ENCODE peak calls at places on chromosomes 6 and 20, in five cellular contexts. O is NT2/D1, T is H1, J is HepG2, K is GM12878. Q is an unnamed sample.

GRCh38 chr20:43537921-43538854 is 20.6 kb upstream of the SGK2 start:
- DNase-seq in O (peak; percentile 39), T (no peak), K (no peak), J (peak; percentile 74), Q (peak; percentile 67)

GRCh38 chr6:35435075-35435837 is 16.9 kb upstream of the FANCE start:
- DNase-seq in T (no peak), K (no peak), J (no peak), O (no peak), Q (no peak)

GRCh38 chr20:62536731-62537401 is 61.1 kb upstream of the GATA5 start:
- DNase-seq in K (no peak), J (no peak), O (no peak), T (no peak), Q (no peak)

GRCh38 chr6:43368517-43369160 is 808 bp downstream of the ZNF318 start:
- DNase-seq in K (no peak), J (peak; percentile 29), O (no peak), T (no peak), Q (peak; percentile 39)

GRCh38 chr20:62029296-62029695 is 36.4 kb downstream of the TAF4 start:
- DNase-seq in O (no peak), J (peak; percentile 29), K (no peak), T (no peak), Q (no peak)

GRCh38 chr6:35507221-35507620 is 5.5 kb downstream of the TULP1 start:
- DNase-seq in O (no peak), T (no peak), J (no peak), K (no peak), Q (no peak)

GRCh38 chr20:5715068-5715841 is 34.9 kb upstream of the SHLD1 start:
- DNase-seq in O (no peak), T (no peak), J (no peak), K (no peak), Q (no peak)

GRCh38 chr6:150766201-150766997 is 99.1 kb upstream of the MTHFD1L start:
- DNase-seq in J (no peak), O (no peak), K (no peak), T (no peak), Q (no peak)

GRCh38 chr20:59400666-59401065 is 100.3 kb downstream of the EDN3 start:
- DNase-seq in O (no peak), T (no peak), J (no peak), K (no peak), Q (no peak)

GRCh38 chr6:126716826-126717514 is 377.1 kb downstream of the CENPW start:
- DNase-seq in T (no peak), K (no peak), O (no peak), J (no peak), Q (peak; percentile 50)

GRCh38 chr6:96631248-96631647 is 68.3 kb downstream of the FHL5 start:
- DNase-seq in T (no peak), J (no peak), O (no peak), K (no peak), Q (no peak)

GRCh38 chr20:17749979-17750721 is 50.4 kb downstream of the BANF2 start:
- DNase-seq in O (no peak), J (peak; percentile 52), T (no peak), K (no peak), Q (no peak)

GRCh38 chr6:121755500-121755899 is 320.1 kb downstream of the GJA1 start:
- DNase-seq in K (no peak), T (no peak), O (no peak), J (no peak), Q (no peak)

GRCh38 chr6:124970763-124971162 is 8.5 kb downstream of the RNF217 start:
- DNase-seq in T (no peak), K (no peak), O (no peak), J (no peak), Q (no peak)

GRCh38 chr6:40999498-41000070 is 39.4 kb downstream of the UNC5CL start:
- DNase-seq in K (peak; percentile 1), T (peak; percentile 53), J (peak; percentile 80), O (peak; percentile 66), Q (peak; percentile 66)

GRCh38 chr20:1364106-1364505 is 28.7 kb downstream of the FKBP1A start:
- DNase-seq in O (no peak), T (no peak), J (no peak), K (no peak), Q (no peak)

GRCh38 chr6:71043902-71044301 is 87.0 kb upstream of the B3GAT2 start:
- DNase-seq in K (no peak), T (no peak), O (no peak), J (no peak), Q (peak; percentile 15)

GRCh38 chr6:142819603-142820335 is 125.2 kb downstream of the HIVEP2 start:
- DNase-seq in K (peak; percentile 90), J (no peak), O (no peak), T (no peak), Q (no peak)

GRCh38 chr6:91097316-91097878 is 510.5 kb upstream of the MAP3K7 start:
- DNase-seq in T (no peak), J (no peak), O (no peak), K (no peak), Q (no peak)

GRCh38 chr20:34863421-34863965 is 9.2 kb downstream of the GGT7 start:
- DNase-seq in O (no peak), J (no peak), T (no peak), K (no peak), Q (no peak)
- TF ChIP-seq SUZ12 in O (no peak), J (no peak), T (no peak), K (no peak), Q (no peak)

DNA sequence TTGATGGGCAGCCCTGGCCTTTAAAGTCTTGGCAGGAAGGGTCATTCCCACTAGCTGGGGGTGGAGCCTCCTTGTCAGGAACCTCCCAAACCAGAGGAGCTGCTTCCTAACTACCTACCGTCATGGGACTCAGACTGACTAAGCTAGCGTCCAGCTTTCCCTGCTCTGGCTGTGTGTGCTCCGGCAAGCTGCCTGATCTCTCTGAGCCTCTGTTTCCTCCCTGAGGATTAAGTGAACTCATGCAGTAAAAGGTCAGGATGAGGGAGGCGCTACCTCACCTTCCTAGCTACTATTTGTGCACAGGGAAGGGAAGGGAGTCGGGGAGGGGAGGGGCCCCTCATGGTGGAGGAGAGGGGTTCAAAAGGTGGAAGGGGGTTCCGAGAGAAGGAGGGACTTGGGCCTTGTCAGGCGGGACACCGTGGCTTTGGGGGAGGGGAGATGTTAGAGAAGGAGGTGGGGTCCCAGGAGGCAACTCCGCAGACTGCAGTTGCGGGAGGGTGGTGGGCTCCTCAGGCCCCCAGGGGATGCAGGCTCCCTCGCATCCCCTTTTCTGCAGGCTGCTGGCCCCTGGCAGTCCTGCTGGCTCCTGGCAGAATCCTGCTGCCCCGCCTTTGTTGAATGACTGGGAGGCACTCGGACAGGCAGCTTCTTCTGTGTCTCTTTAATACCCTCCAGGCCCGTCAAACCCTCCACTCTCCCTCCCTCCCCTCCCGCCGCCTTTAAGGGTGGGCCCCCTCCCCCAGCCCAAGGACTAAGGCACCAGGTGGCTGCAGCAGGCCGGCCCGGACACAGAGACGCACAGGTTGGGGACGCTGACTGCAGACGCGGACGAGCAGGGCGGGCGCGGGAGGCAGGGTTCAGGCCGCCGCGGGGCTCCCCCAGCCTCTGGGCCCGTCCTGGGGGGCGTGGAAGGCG is 9.6 kb downstream of the DUSP15 start:
- DNase-seq in K (no peak), O (no peak), J (no peak), T (no peak), Q (no peak)
- TF ChIP-seq SUZ12 in K (no peak), O (no peak), J (no peak), T (no peak), Q (no peak)

DNA sequence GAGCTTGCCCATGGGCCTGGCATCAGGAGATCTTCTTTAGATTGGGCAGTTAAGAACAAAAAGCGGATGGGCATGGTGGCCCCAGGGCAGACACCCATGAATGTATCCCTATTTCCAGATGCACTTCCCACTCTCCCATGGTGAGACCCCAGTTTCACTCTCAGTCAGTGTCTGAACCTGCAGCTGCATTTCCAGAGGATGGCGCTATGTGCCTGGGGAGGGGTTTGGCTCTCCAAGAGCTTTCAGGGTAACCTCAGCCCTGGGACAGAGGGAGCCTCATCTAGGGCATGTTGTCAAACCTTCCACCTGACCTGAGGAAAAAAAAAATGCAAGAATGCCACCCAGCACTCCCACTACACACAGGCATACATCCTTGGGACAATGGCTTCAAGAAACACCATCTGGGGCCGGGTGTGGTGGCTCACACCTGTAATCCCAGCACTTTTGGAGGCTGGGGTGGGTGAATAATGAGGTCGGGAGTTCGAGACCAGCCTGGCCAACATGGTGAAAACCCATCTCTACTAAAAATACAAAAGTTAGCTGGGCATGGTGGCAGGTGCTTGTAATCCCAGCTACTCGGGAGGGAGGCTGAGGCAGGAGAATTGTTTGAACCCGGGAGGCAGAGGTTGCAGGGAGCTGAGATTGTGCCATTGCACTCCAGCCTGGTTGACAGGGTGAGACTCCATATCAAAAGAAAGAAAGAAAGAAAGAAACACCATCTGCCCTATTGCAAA is 1.9 kb downstream of the CST9L start:
- DNase-seq in J (no peak), K (no peak), O (no peak), T (no peak), Q (no peak)
- TF ChIP-seq SUZ12 in J (no peak), K (no peak), O (no peak), T (no peak), Q (no peak)

DNA sequence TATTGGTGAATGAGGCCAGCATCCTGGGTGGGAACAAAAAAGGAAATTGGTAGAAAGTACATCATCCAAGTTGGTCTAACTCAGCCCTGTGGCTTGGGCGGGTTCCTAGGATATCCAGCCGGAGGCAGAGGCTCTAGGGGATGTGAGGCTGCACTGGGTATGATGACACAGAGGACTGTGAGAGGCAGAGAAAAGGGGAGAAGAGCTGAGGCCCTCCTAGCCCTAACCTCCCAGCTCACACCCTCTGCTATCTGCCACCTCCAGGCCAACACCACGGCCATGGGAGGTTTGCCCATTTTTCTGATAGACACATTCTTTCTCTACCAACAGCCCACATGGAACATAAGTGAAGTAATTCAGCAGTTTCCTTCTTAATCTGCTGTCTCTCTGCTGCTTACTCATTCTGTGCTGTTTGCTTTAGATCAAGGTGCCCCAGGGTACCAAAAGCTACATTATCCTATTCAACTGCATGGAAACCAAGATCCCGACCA is 284.4 kb downstream of the ESR1 start:
- DNase-seq in K (no peak), T (no peak), J (no peak), O (no peak), Q (no peak)
- TF ChIP-seq SUZ12 in K (no peak), T (no peak), J (no peak), O (no peak), Q (no peak)

DNA sequence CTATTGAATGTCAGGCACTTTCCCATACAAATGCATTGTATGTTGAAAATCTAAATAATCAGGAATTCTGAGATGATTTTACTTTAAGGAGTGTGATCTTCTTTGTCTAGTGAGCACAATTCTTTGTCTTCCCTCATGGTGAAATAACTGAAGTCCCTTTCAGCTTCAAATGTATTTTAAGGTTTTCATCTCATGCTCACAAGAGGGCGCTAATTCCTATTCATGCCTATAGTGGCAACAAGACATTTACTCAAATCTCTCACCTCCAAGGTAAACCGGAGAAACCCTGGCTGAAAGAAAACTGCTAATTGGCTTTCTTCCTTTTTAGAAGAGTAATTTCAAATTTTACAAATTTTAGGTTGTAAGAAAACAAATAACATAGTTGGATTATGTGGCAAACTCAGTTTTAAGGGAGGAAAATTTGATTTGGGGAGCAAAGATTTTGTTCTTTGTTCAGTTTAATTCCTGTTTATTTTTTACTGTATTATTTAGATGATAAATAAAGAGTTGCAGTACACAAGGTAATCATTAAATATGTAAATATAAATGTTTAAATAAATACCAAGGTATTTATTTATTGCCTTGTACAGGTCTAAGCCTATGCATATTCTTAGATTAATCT is 69.1 kb downstream of the SLC35F1 start:
- DNase-seq in T (no peak), K (no peak), J (peak; percentile 61), O (peak; percentile 58), Q (peak; percentile 46)
- TF ChIP-seq SUZ12 in T (no peak), K (no peak), J (no peak), O (no peak), Q (no peak)